ENCODE peak calls at places on chromosomes 16 and 17, in eight cellular contexts. K, V, U, H, M, R, J and G are unnamed samples.

GRCh38 chr16:14248791-14249190 is 177.7 kb downstream of the MRTFB start:
- DNase-seq in M (no peak), H (no peak), V (no peak), U (no peak), J (no peak), K (no peak), R (no peak), G (no peak)

GRCh38 chr16:28990375-28991040 is 5.7 kb downstream of the LAT start:
- DNase-seq in K (peak; percentile 21), U (peak; percentile 48), V (peak; percentile 52), H (no peak), J (no peak), M (no peak), R (no peak), G (no peak)

GRCh38 chr16:25023541-25023940 is 8.4 kb upstream of the ARHGAP17 start:
- DNase-seq in K (no peak), U (no peak), H (no peak), V (no peak), R (no peak), M (no peak), J (no peak), G (no peak)

GRCh38 chr17:72222571-72222970 is 101.8 kb downstream of the SOX9 start:
- DNase-seq in V (no peak), R (no peak), H (no peak), J (no peak), U (no peak), K (no peak), M (no peak), G (peak; percentile 87)

GRCh38 chr16:29114476-29115012 is 129.7 kb downstream of the LAT start:
- DNase-seq in J (no peak), R (no peak), K (no peak), U (no peak), M (no peak), V (no peak), H (no peak), G (peak; percentile 10)

GRCh38 chr17:81387235-81388060 is 7.8 kb upstream of the BAHCC1 start:
- DNase-seq in H (peak; percentile 86), V (no peak), K (no peak), U (no peak), J (no peak), R (peak; percentile 86), M (peak; percentile 82), G (peak; percentile 74)

GRCh38 chr16:7509919-7510705 is 177.5 kb downstream of the RBFOX1 start:
- DNase-seq in K (no peak), H (no peak), R (peak; percentile 40), J (no peak), U (no peak), V (no peak), M (no peak), G (no peak)

GRCh38 chr17:40111221-40112128 is 10.3 kb upstream of the MSL1 start:
- DNase-seq in M (peak; percentile 87), J (peak; percentile 86), V (peak; percentile 54), U (peak; percentile 59), R (peak; percentile 80), H (peak; percentile 78), K (peak; percentile 66), G (peak; percentile 96)

GRCh38 chr17:78789663-78790181 is 7.6 kb upstream of the CYTH1 start:
- DNase-seq in R (no peak), V (no peak), J (no peak), U (peak; percentile 70), M (no peak), H (no peak), K (peak; percentile 79), G (no peak)

GRCh38 chr16:22014271-22014873 is 6.5 kb downstream of the MOSMO start:
- DNase-seq in R (no peak), M (no peak), V (no peak), H (no peak), U (no peak), J (peak; percentile 52), K (no peak), G (peak; percentile 73)

GRCh38 chr17:79368521-79368920 is 242.3 kb downstream of the RBFOX3 start:
- DNase-seq in R (no peak), V (no peak), K (no peak), J (no peak), U (no peak), H (no peak), M (no peak), G (no peak)

GRCh38 chr16:67431077-67431804 is at the start of gene HSD11B2:
- DNase-seq in R (peak; percentile 71), M (no peak), J (no peak), K (no peak), H (peak; percentile 68), V (peak; percentile 12), U (peak; percentile 12), G (peak; percentile 93)

GRCh38 chr16:10386517-10387377 is 886 bp downstream of the ATF7IP2 start:
- DNase-seq in R (no peak), H (peak; percentile 34), U (no peak), J (peak; percentile 47), K (no peak), V (no peak), M (no peak), G (peak; percentile 30)

GRCh38 chr16:27759947-27760844 is 210.3 kb downstream of the KATNIP start:
- DNase-seq in K (no peak), R (no peak), J (no peak), V (no peak), H (no peak), M (no peak), U (no peak), G (no peak)

GRCh38 chr17:37220609-37220953 is 155.2 kb upstream of the C17orf78 start:
- DNase-seq in J (peak; percentile 25), K (no peak), R (peak; percentile 34), H (peak; percentile 21), U (peak; percentile 1), V (no peak), M (no peak), G (no peak)

GRCh38 chr17:61393904-61394629 is 5.6 kb upstream of the TBX2 start:
- DNase-seq in R (no peak), J (no peak), K (no peak), H (no peak), U (no peak), V (no peak), M (no peak), G (no peak)

GRCh38 chr17:79757140-79757745 is 20.7 kb upstream of the CBX2 start:
- DNase-seq in V (no peak), K (no peak), M (no peak), H (no peak), R (no peak), U (no peak), J (no peak), G (no peak)

GRCh38 chr16:89325861-89326471 is 108.5 kb downstream of the ZNF778 start:
- DNase-seq in J (peak; percentile 44), M (peak; percentile 56), K (no peak), V (no peak), R (no peak), H (peak; percentile 54), U (no peak), G (peak; percentile 77)

GRCh38 chr17:81652901-81653771 is 3.2 kb downstream of the PDE6G start:
- DNase-seq in J (peak; percentile 52), R (peak; percentile 42), M (no peak), V (no peak), K (no peak), H (no peak), U (no peak), G (no peak)

GRCh38 chr16:89471225-89471624 is 19.1 kb downstream of the ANKRD11 start:
- DNase-seq in U (no peak), V (no peak), H (no peak), M (no peak), J (no peak), K (no peak), R (no peak), G (no peak)

GRCh38 chr17:39951924-39952664 is 10.7 kb upstream of the GSDMA start:
- DNase-seq in M (no peak), R (no peak), H (no peak), J (no peak), K (no peak), U (no peak), V (no peak), G (no peak)

GRCh38 chr16:71358464-71359031 is at the start of gene CALB2:
- DNase-seq in M (peak; percentile 78), H (peak; percentile 68), K (peak; percentile 61), U (peak; percentile 55), V (peak; percentile 43), R (peak; percentile 88), J (peak; percentile 42), G (peak; percentile 49)

GRCh38 chr17:66667491-66668030 is 167.4 kb upstream of the CACNG5 start:
- DNase-seq in R (no peak), K (peak; percentile 65), U (peak; percentile 8), M (no peak), V (peak; percentile 62), J (no peak), H (no peak), G (no peak)

GRCh38 chr17:62756198-62756597 is 51.9 kb downstream of the MARCHF10 start:
- DNase-seq in V (no peak), R (no peak), J (no peak), K (no peak), H (no peak), M (no peak), U (no peak), G (no peak)

GRCh38 chr16:53848950-53849349 is 145.0 kb downstream of the FTO start:
- DNase-seq in V (no peak), M (no peak), R (no peak), U (no peak), H (no peak), K (no peak), J (no peak), G (no peak)

GRCh38 chr16:50804290-50804907 is 62.5 kb downstream of the CYLD start:
- DNase-seq in R (peak; percentile 21), U (no peak), M (no peak), J (no peak), H (no peak), K (no peak), V (no peak), G (no peak)

GRCh38 chr16:26019406-26019805 is 327.6 kb downstream of the HS3ST4 start:
- DNase-seq in J (no peak), K (no peak), R (no peak), V (no peak), U (no peak), M (no peak), H (no peak), G (no peak)

GRCh38 chr17:83111516-83112282 is 32.3 kb downstream of the METRNL start:
- DNase-seq in R (no peak), K (no peak), V (no peak), M (no peak), H (no peak), J (no peak), U (no peak), G (no peak)

GRCh38 chr16:30121741-30122620 is 1.0 kb downstream of the MAPK3 start:
- DNase-seq in M (peak; percentile 65), V (no peak), K (no peak), J (no peak), U (no peak), R (no peak), H (no peak), G (peak; percentile 36)

GRCh38 chr17:19736071-19736470 is 12.0 kb downstream of the ALDH3A1 start:
- DNase-seq in H (no peak), M (peak; percentile 51), V (no peak), K (no peak), U (no peak), J (no peak), R (no peak), G (peak; percentile 81)

GRCh38 chr16:68760671-68761275 is 23.7 kb downstream of the CDH1 start:
- DNase-seq in J (peak; percentile 16), U (no peak), R (no peak), V (no peak), K (no peak), H (no peak), M (no peak), G (peak; percentile 40)